ENCODE peak calls at places on chromosomes 16 and 17, in eight cellular contexts. O is cardiac fibroblast, C is lung, U is fibroblast of the aortic adventitia, F is body of pancreas, Y is thoracic aorta, J is ascending aorta, E is HCT116. P is an unnamed sample.

GRCh38 chr17:76458580-76459490 is 5.9 kb upstream of the UBE2O start:
- DNase-seq in Y (no peak), E (peak; percentile 57), U (peak; percentile 61), O (peak; percentile 74), C (peak; percentile 51), F (peak; percentile 68), J (no peak), P (no peak)

GRCh38 chr17:40218740-40219072 is 398 bp upstream of the WIPF2 start:
- DNase-seq in F (peak; percentile 81), E (peak; percentile 47), J (peak; percentile 89), O (peak; percentile 88), Y (peak; percentile 49), U (peak; percentile 74), C (peak; percentile 68), P (peak; percentile 17)

GRCh38 chr17:68566145-68566738 is 34.9 kb downstream of the FAM20A start:
- DNase-seq in U (peak; percentile 17), J (no peak), F (no peak), E (no peak), Y (no peak), C (no peak), O (no peak), P (no peak)

GRCh38 chr17:66459811-66460270 is 157.4 kb downstream of the PRKCA start:
- DNase-seq in O (peak; percentile 99), J (peak; percentile 67), C (peak; percentile 58), U (peak; percentile 99), Y (no peak), F (peak; percentile 34), E (peak; percentile 77), P (no peak)

GRCh38 chr17:35807371-35808144 is 1.7 kb upstream of the TAF15 start:
- DNase-seq in C (no peak), F (no peak), O (peak; percentile 67), E (no peak), Y (no peak), U (peak; percentile 68), J (no peak), P (no peak)

GRCh38 chr16:81737885-81738536 is 41.1 kb upstream of the PLCG2 start:
- DNase-seq in E (peak; percentile 79), O (peak; percentile 86), U (peak; percentile 80), Y (peak; percentile 24), F (peak; percentile 91), C (peak; percentile 85), J (peak; percentile 86), P (peak; percentile 58)

GRCh38 chr16:28597692-28598261 is 927 bp upstream of the SULT1A2 start:
- DNase-seq in Y (no peak), J (no peak), E (no peak), O (peak; percentile 17), U (no peak), F (no peak), C (peak; percentile 54), P (no peak)

GRCh38 chr17:5703736-5704135 is 119.4 kb upstream of the NLRP1 start:
- DNase-seq in E (no peak), O (no peak), U (no peak), Y (no peak), C (no peak), F (no peak), J (peak; percentile 24), P (no peak)

GRCh38 chr17:45296003-45296832 is 20.6 kb downstream of the MAP3K14 start:
- DNase-seq in O (peak; percentile 66), C (no peak), E (no peak), F (no peak), J (no peak), U (peak; percentile 74), Y (no peak), P (no peak)

GRCh38 chr16:77190190-77190477 is 856 bp upstream of the MON1B start:
- DNase-seq in Y (no peak), U (no peak), O (no peak), C (no peak), J (no peak), F (no peak), E (no peak), P (no peak)

GRCh38 chr16:51651061-51651466 is 500.0 kb upstream of the SALL1 start:
- DNase-seq in C (no peak), J (no peak), F (no peak), Y (no peak), E (no peak), O (peak; percentile 8), U (peak; percentile 11), P (no peak)

GRCh38 chr17:59287452-59287851 is 44.0 kb upstream of the YPEL2 start:
- DNase-seq in J (no peak), C (no peak), O (peak; percentile 14), Y (no peak), F (no peak), U (peak; percentile 22), E (peak; percentile 27), P (no peak)

GRCh38 chr17:27762527-27763305 is 37.6 kb downstream of the NOS2 start:
- DNase-seq in O (peak; percentile 31), U (peak; percentile 51), Y (no peak), J (no peak), E (no peak), C (no peak), F (no peak), P (peak; percentile 14)

GRCh38 chr16:26859086-26859485 is 207.6 kb upstream of the C16orf82 start:
- DNase-seq in O (no peak), C (no peak), J (no peak), E (no peak), U (no peak), F (no peak), Y (no peak), P (no peak)

GRCh38 chr17:1959871-1960569 is 65.1 kb downstream of the RTN4RL1 start:
- DNase-seq in J (no peak), Y (no peak), E (no peak), U (peak; percentile 42), O (peak; percentile 39), C (no peak), F (no peak), P (no peak)

GRCh38 chr17:57502696-57503307 is 242.3 kb downstream of the CCDC182 start:
- DNase-seq in F (no peak), Y (no peak), C (no peak), U (no peak), J (no peak), E (no peak), O (no peak), P (no peak)

GRCh38 chr17:15307686-15308085 is 33.7 kb downstream of the TEKT3 start:
- DNase-seq in E (no peak), O (peak; percentile 6), C (no peak), F (no peak), Y (no peak), J (no peak), U (peak; percentile 31), P (no peak)

GRCh38 chr17:32445497-32445896 is 1.2 kb downstream of the PSMD11 start:
- DNase-seq in J (no peak), O (no peak), U (no peak), C (no peak), Y (no peak), E (no peak), F (no peak), P (no peak)

GRCh38 chr17:66126231-66126630 is 65.7 kb downstream of the CEP112 start:
- DNase-seq in J (no peak), E (no peak), Y (no peak), C (no peak), U (peak; percentile 9), F (no peak), O (peak; percentile 14), P (no peak)

GRCh38 chr16:69934751-69935150 is 16.4 kb upstream of the CLEC18A start:
- DNase-seq in U (no peak), Y (no peak), O (no peak), F (no peak), E (no peak), C (no peak), J (no peak), P (no peak)

GRCh38 chr16:85102106-85102630 is 10.1 kb downstream of the CIBAR2 start:
- DNase-seq in Y (no peak), J (no peak), C (no peak), O (no peak), E (no peak), U (no peak), F (no peak), P (no peak)

GRCh38 chr16:86303787-86304685 is 206.3 kb upstream of the FOXF1 start:
- DNase-seq in J (no peak), E (no peak), Y (no peak), F (no peak), U (peak; percentile 26), C (no peak), O (peak; percentile 17), P (no peak)
- H3K4me3 ChIP-seq in J (no peak overlapping the region), E (no peak overlapping the region), Y (no peak overlapping the region), F (no peak overlapping the region), U (peak overlapping the region; percentile 29), C (peak overlapping the region; percentile 16), O (no peak overlapping the region), P (no peak overlapping the region)

DNA sequence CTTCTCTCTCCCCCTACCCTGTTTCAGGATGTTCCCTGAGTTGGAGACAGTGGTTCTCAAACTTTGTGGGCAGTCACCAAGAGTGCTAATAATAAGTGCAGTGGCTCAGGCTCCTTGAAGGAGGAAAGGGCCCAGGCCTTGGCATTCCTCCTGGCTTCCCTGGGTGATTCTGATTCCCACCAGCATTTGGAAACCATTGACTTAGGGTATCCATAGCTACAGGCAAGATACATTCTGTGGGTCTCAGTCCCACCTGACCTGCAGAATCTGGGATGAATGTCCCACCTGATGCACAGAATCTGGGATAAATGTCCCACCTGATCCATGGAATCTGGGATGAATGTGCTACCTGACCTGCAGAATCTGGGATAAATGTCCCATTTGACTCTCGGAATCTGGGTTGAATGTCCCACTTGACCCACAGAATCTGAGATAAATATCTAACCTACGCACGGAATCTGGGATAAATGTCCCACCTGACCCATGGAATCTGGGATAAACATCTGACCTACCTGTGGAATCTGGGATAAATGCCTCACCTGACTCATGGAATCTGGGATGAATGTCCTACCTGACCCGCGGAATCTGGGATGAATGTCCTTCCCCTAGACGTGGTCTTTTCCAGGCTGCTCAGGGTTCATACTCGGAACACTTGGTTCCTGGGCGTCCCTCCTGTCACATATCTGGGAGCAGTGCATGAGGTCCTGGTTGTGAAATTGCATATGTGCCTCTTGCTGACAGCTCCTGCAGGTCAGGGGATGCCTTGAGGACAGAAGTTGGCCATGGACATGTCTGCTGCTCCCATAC is 136.7 kb upstream of the HS3ST2 start:
- DNase-seq in C (no peak), E (no peak), F (no peak), U (no peak), Y (no peak), O (no peak), J (peak; percentile 54), P (no peak)
- TF ChIP-seq CTCF in C (no peak), E (no peak), F (no peak), U (no peak), Y (no peak), O (no peak), J (no peak), P (no peak)

DNA sequence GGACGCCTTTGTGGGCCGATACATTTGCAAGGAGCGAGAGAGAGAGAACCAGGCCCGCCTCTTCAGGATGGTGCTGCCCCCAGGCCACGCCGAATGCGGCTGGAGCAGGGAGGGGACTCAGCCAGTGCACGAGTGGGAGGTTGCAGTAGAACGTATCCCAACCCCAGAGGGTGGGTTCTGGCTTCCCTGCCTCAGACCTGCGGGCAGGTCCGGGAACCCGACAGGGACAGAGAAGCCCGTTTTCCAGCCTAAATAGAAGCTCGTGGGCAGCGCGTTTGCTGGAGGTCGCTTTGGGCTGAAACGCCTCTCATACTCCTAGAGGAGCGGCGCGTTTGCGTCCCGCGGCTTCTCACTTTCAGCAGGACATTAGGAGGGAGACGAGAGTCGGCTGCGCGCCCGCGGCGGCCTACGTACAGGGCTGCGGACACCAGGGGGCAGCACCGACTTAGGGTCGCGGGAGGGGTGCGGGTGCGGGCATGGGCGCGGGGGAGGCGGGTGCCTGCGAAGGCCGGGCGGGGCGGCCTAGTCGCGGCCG is 11.0 kb downstream of the TBX2 start:
- DNase-seq in U (peak; percentile 53), E (no peak), C (peak; percentile 78), F (peak; percentile 52), O (peak; percentile 65), J (peak; percentile 88), Y (no peak), P (no peak)
- H3K4me3 ChIP-seq in U (peak overlapping the region; percentile 3), E (no peak overlapping the region), C (no peak overlapping the region), F (no peak overlapping the region), O (no peak overlapping the region), J (peak overlapping the region; percentile 78), Y (peak overlapping the region; percentile 82), P (no peak overlapping the region)

GRCh38 chr16:62648256-62648655 is 612.0 kb upstream of the CDH8 start:
- DNase-seq in F (no peak), E (no peak), J (no peak), O (no peak), C (no peak), Y (no peak), U (no peak), P (no peak)
- TF ChIP-seq CTCF in F (no peak), E (no peak), J (no peak), O (no peak), C (no peak), Y (no peak), U (no peak), P (no peak)

P was measured in LNCaP clone FGC.